ENCODE peak calls at places on chromosomes 6 and 20, in eight cellular contexts. Q is NCI-H345, N is epithelial cell of esophagus, L is GM04504, J is cardiac muscle cell, C is NCI-H1092 treated with DMSO at 0.1 percent for 48 hours, H is hippocampal formation, T is IMR-90. V is an unnamed sample.
A peak's percentile ranks its signal among the peaks of the same experiment; 100 is the strongest.

GRCh38 chr6:90088009-90088408 is 193.7 kb downstream of the GJA10 start:
- DNase-seq in Q (peak; percentile 30), N (peak; percentile 96), L (peak; percentile 28), J (no peak), C (no peak), H (no peak), T (peak; percentile 86), V (no peak)

GRCh38 chr20:17933711-17934110 is 34.9 kb downstream of the SNX5 start:
- DNase-seq in Q (no peak), N (no peak), L (no peak), J (no peak), C (no peak), H (no peak), T (no peak), V (no peak)

GRCh38 chr20:63031251-63032014 is 24.7 kb upstream of the BHLHE23 start:
- DNase-seq in Q (no peak), N (no peak), L (no peak), J (no peak), C (no peak), H (no peak), T (no peak), V (no peak)

GRCh38 chr6:93423542-93423941 is 4.2 kb upstream of the EPHA7 start:
- DNase-seq in Q (peak; percentile 66), N (peak; percentile 47), L (no peak), J (peak; percentile 80), C (peak; percentile 65), H (no peak), T (no peak), V (no peak)

GRCh38 chr6:49988900-49989299 is 19.5 kb upstream of the DEFB113 start:
- DNase-seq in Q (no peak), N (no peak), L (no peak), J (no peak), C (no peak), H (no peak), T (no peak), V (no peak)

GRCh38 chr20:37992802-37993538 is 40.3 kb downstream of the TTI1 start:
- DNase-seq in Q (peak; percentile 22), N (peak; percentile 90), L (peak; percentile 67), J (peak; percentile 92), C (no peak), H (no peak), T (peak; percentile 78), V (no peak)

GRCh38 chr20:41005361-41005729 is 23.3 kb upstream of the TOP1 start:
- DNase-seq in Q (peak; percentile 15), N (peak; percentile 97), L (peak; percentile 86), J (no peak), C (no peak), H (no peak), T (peak; percentile 98), V (no peak)

GRCh38 chr6:146999766-147000165 is 204.5 kb upstream of the STXBP5 start:
- DNase-seq in Q (no peak), N (no peak), L (no peak), J (no peak), C (no peak), H (no peak), T (no peak), V (no peak)

GRCh38 chr6:155085582-155086253 is 90.6 kb downstream of the TIAM2 start:
- DNase-seq in Q (no peak), N (peak; percentile 96), L (no peak), J (peak; percentile 50), C (no peak), H (no peak), T (peak; percentile 58), V (no peak)

GRCh38 chr6:29850011-29850553 is 22.5 kb downstream of the HLA-G start:
- DNase-seq in Q (no peak), N (peak; percentile 64), L (no peak), J (no peak), C (no peak), H (no peak), T (no peak), V (no peak)

GRCh38 chr6:108114861-108115597 is 40.5 kb upstream of the OSTM1 start:
- DNase-seq in Q (no peak), N (peak; percentile 59), L (no peak), J (peak; percentile 48), C (peak; percentile 33), H (no peak), T (peak; percentile 55), V (no peak)

GRCh38 chr6:168877821-168878282 is 375.8 kb downstream of the THBS2 start:
- DNase-seq in Q (peak; percentile 87), N (no peak), L (no peak), J (no peak), C (peak; percentile 94), H (peak; percentile 2), T (no peak), V (no peak)

GRCh38 chr20:44580581-44581268 is 1.7 kb upstream of the PKIG start:
- DNase-seq in Q (no peak), N (no peak), L (no peak), J (no peak), C (no peak), H (no peak), T (no peak), V (no peak)

GRCh38 chr6:90537723-90538407 is 49.0 kb downstream of the MAP3K7 start:
- DNase-seq in Q (no peak), N (peak; percentile 2), L (peak; percentile 43), J (peak; percentile 7), C (no peak), H (peak; percentile 24), T (no peak), V (no peak)

GRCh38 chr6:21907291-21907690 is 313.7 kb downstream of the SOX4 start:
- DNase-seq in Q (no peak), N (no peak), L (no peak), J (no peak), C (no peak), H (no peak), T (no peak), V (no peak)